ENCODE peak calls at places on chromosomes 16 and 17, in four cellular contexts. One of them, this sample, is unnamed.

GRCh38 chr17:51346218-51346982 is 86.1 kb downstream of the UTP18 start:
- DNase-seq in substantia nigra: peak
- DNase-seq in stimulated activated CD8-positive, alpha-beta memory T cell treated with anti-CD3 and anti-CD28 coated beads, Interleukin-7, amount 100 ng/mL, for 1 hour: no peak
- DNase-seq in stimulated activated naive CD8-positive, alpha-beta T cell treated with anti-CD3 and anti-CD28 coated beads, Interleukin-15, Interleukin-2, amounts not matched to agents 100 U/mL and 50 U/mL, for 24 hours: no peak
- DNase-seq in this sample: no peak

GRCh38 chr16:17526956-17527355 is 56.2 kb upstream of the XYLT1 start:
- DNase-seq in substantia nigra: no peak
- DNase-seq in stimulated activated CD8-positive, alpha-beta memory T cell treated with anti-CD3 and anti-CD28 coated beads, Interleukin-7, amount 100 ng/mL, for 1 hour: no peak
- DNase-seq in stimulated activated naive CD8-positive, alpha-beta T cell treated with anti-CD3 and anti-CD28 coated beads, Interleukin-15, Interleukin-2, amounts not matched to agents 100 U/mL and 50 U/mL, for 24 hours: no peak
- DNase-seq in this sample: no peak

GRCh38 chr16:15894571-15895358 is 6.4 kb upstream of the CEP20 start:
- DNase-seq in substantia nigra: no peak
- DNase-seq in stimulated activated CD8-positive, alpha-beta memory T cell treated with anti-CD3 and anti-CD28 coated beads, Interleukin-7, amount 100 ng/mL, for 1 hour: no peak
- DNase-seq in stimulated activated naive CD8-positive, alpha-beta T cell treated with anti-CD3 and anti-CD28 coated beads, Interleukin-15, Interleukin-2, amounts not matched to agents 100 U/mL and 50 U/mL, for 24 hours: no peak
- DNase-seq in this sample: no peak

GRCh38 chr16:54048994-54049929 is 237.3 kb downstream of the IRX3 start:
- DNase-seq in substantia nigra: no peak
- DNase-seq in stimulated activated CD8-positive, alpha-beta memory T cell treated with anti-CD3 and anti-CD28 coated beads, Interleukin-7, amount 100 ng/mL, for 1 hour: no peak
- DNase-seq in stimulated activated naive CD8-positive, alpha-beta T cell treated with anti-CD3 and anti-CD28 coated beads, Interleukin-15, Interleukin-2, amounts not matched to agents 100 U/mL and 50 U/mL, for 24 hours: no peak
- DNase-seq in this sample: no peak

GRCh38 chr17:44324092-44324570 is 492 bp downstream of the SLC25A39 start:
- DNase-seq in substantia nigra: no peak
- DNase-seq in stimulated activated CD8-positive, alpha-beta memory T cell treated with anti-CD3 and anti-CD28 coated beads, Interleukin-7, amount 100 ng/mL, for 1 hour: no peak
- DNase-seq in stimulated activated naive CD8-positive, alpha-beta T cell treated with anti-CD3 and anti-CD28 coated beads, Interleukin-15, Interleukin-2, amounts not matched to agents 100 U/mL and 50 U/mL, for 24 hours: no peak
- DNase-seq in this sample: peak

GRCh38 chr17:27473748-27474609 is 17.7 kb downstream of the KSR1 start:
- DNase-seq in substantia nigra: no peak
- DNase-seq in stimulated activated CD8-positive, alpha-beta memory T cell treated with anti-CD3 and anti-CD28 coated beads, Interleukin-7, amount 100 ng/mL, for 1 hour: no peak
- DNase-seq in stimulated activated naive CD8-positive, alpha-beta T cell treated with anti-CD3 and anti-CD28 coated beads, Interleukin-15, Interleukin-2, amounts not matched to agents 100 U/mL and 50 U/mL, for 24 hours: peak
- DNase-seq in this sample: peak

GRCh38 chr16:46620265-46621005 is 744 bp downstream of the SHCBP1 start:
- DNase-seq in substantia nigra: no peak
- DNase-seq in stimulated activated CD8-positive, alpha-beta memory T cell treated with anti-CD3 and anti-CD28 coated beads, Interleukin-7, amount 100 ng/mL, for 1 hour: no peak
- DNase-seq in stimulated activated naive CD8-positive, alpha-beta T cell treated with anti-CD3 and anti-CD28 coated beads, Interleukin-15, Interleukin-2, amounts not matched to agents 100 U/mL and 50 U/mL, for 24 hours: peak
- DNase-seq in this sample: peak

GRCh38 chr17:43572368-43572980 is 26.3 kb upstream of the ETV4 start:
- DNase-seq in substantia nigra: no peak
- DNase-seq in stimulated activated CD8-positive, alpha-beta memory T cell treated with anti-CD3 and anti-CD28 coated beads, Interleukin-7, amount 100 ng/mL, for 1 hour: no peak
- DNase-seq in stimulated activated naive CD8-positive, alpha-beta T cell treated with anti-CD3 and anti-CD28 coated beads, Interleukin-15, Interleukin-2, amounts not matched to agents 100 U/mL and 50 U/mL, for 24 hours: no peak
- DNase-seq in this sample: no peak

GRCh38 chr16:57092786-57093301 is 461 bp downstream of the CPNE2 start:
- DNase-seq in substantia nigra: peak
- DNase-seq in stimulated activated CD8-positive, alpha-beta memory T cell treated with anti-CD3 and anti-CD28 coated beads, Interleukin-7, amount 100 ng/mL, for 1 hour: no peak
- DNase-seq in stimulated activated naive CD8-positive, alpha-beta T cell treated with anti-CD3 and anti-CD28 coated beads, Interleukin-15, Interleukin-2, amounts not matched to agents 100 U/mL and 50 U/mL, for 24 hours: peak
- DNase-seq in this sample: peak

GRCh38 chr17:4549781-4550533 is 5.2 kb downstream of the MYBBP1A start:
- DNase-seq in substantia nigra: no peak
- DNase-seq in stimulated activated CD8-positive, alpha-beta memory T cell treated with anti-CD3 and anti-CD28 coated beads, Interleukin-7, amount 100 ng/mL, for 1 hour: no peak
- DNase-seq in stimulated activated naive CD8-positive, alpha-beta T cell treated with anti-CD3 and anti-CD28 coated beads, Interleukin-15, Interleukin-2, amounts not matched to agents 100 U/mL and 50 U/mL, for 24 hours: peak
- DNase-seq in this sample: no peak

GRCh38 chr17:32882734-32883133 is 5.8 kb upstream of the MYO1D start:
- DNase-seq in substantia nigra: no peak
- DNase-seq in stimulated activated CD8-positive, alpha-beta memory T cell treated with anti-CD3 and anti-CD28 coated beads, Interleukin-7, amount 100 ng/mL, for 1 hour: no peak
- DNase-seq in stimulated activated naive CD8-positive, alpha-beta T cell treated with anti-CD3 and anti-CD28 coated beads, Interleukin-15, Interleukin-2, amounts not matched to agents 100 U/mL and 50 U/mL, for 24 hours: peak
- DNase-seq in this sample: peak

GRCh38 chr17:49958723-49959122 is 10.3 kb upstream of the DLX4 start:
- DNase-seq in substantia nigra: no peak
- DNase-seq in stimulated activated CD8-positive, alpha-beta memory T cell treated with anti-CD3 and anti-CD28 coated beads, Interleukin-7, amount 100 ng/mL, for 1 hour: no peak
- DNase-seq in stimulated activated naive CD8-positive, alpha-beta T cell treated with anti-CD3 and anti-CD28 coated beads, Interleukin-15, Interleukin-2, amounts not matched to agents 100 U/mL and 50 U/mL, for 24 hours: no peak
- DNase-seq in this sample: no peak

GRCh38 chr17:76539631-76540271 is at the start of gene PRCD:
- DNase-seq in substantia nigra: no peak
- DNase-seq in stimulated activated CD8-positive, alpha-beta memory T cell treated with anti-CD3 and anti-CD28 coated beads, Interleukin-7, amount 100 ng/mL, for 1 hour: no peak
- DNase-seq in stimulated activated naive CD8-positive, alpha-beta T cell treated with anti-CD3 and anti-CD28 coated beads, Interleukin-15, Interleukin-2, amounts not matched to agents 100 U/mL and 50 U/mL, for 24 hours: no peak
- DNase-seq in this sample: peak

GRCh38 chr17:82271401-82271800 is 2.1 kb downstream of the CSNK1D start:
- DNase-seq in substantia nigra: no peak
- DNase-seq in stimulated activated CD8-positive, alpha-beta memory T cell treated with anti-CD3 and anti-CD28 coated beads, Interleukin-7, amount 100 ng/mL, for 1 hour: no peak
- DNase-seq in stimulated activated naive CD8-positive, alpha-beta T cell treated with anti-CD3 and anti-CD28 coated beads, Interleukin-15, Interleukin-2, amounts not matched to agents 100 U/mL and 50 U/mL, for 24 hours: no peak
- DNase-seq in this sample: no peak

GRCh38 chr17:5203178-5203907 is 11.7 kb upstream of the ZNF594 start:
- DNase-seq in substantia nigra: no peak
- DNase-seq in stimulated activated CD8-positive, alpha-beta memory T cell treated with anti-CD3 and anti-CD28 coated beads, Interleukin-7, amount 100 ng/mL, for 1 hour: no peak
- DNase-seq in stimulated activated naive CD8-positive, alpha-beta T cell treated with anti-CD3 and anti-CD28 coated beads, Interleukin-15, Interleukin-2, amounts not matched to agents 100 U/mL and 50 U/mL, for 24 hours: no peak
- DNase-seq in this sample: no peak

GRCh38 chr16:87955302-87956168 is 4.3 kb downstream of the BANP start:
- DNase-seq in substantia nigra: no peak
- DNase-seq in stimulated activated CD8-positive, alpha-beta memory T cell treated with anti-CD3 and anti-CD28 coated beads, Interleukin-7, amount 100 ng/mL, for 1 hour: no peak
- DNase-seq in stimulated activated naive CD8-positive, alpha-beta T cell treated with anti-CD3 and anti-CD28 coated beads, Interleukin-15, Interleukin-2, amounts not matched to agents 100 U/mL and 50 U/mL, for 24 hours: no peak
- DNase-seq in this sample: no peak

GRCh38 chr17:43219001-43219400 is 7.3 kb downstream of the TMEM106A start:
- DNase-seq in substantia nigra: no peak
- DNase-seq in stimulated activated CD8-positive, alpha-beta memory T cell treated with anti-CD3 and anti-CD28 coated beads, Interleukin-7, amount 100 ng/mL, for 1 hour: no peak
- DNase-seq in stimulated activated naive CD8-positive, alpha-beta T cell treated with anti-CD3 and anti-CD28 coated beads, Interleukin-15, Interleukin-2, amounts not matched to agents 100 U/mL and 50 U/mL, for 24 hours: no peak
- DNase-seq in this sample: no peak